ENCODE peak calls at places on chromosomes 6 and 20, in five cellular contexts. H is iPS-NIHi11; R is adrenal gland; L is stimulated activated naive B cell treated with anti-CD40 and anti-IgM and Interleukin-4, amounts not matched to agents 10 μg/mL and 1 μg/mL and 100 μg/mL, for 72 hours; A is body of pancreas. I is an unnamed sample.

GRCh38 chr6:18147160-18147559 is 7.7 kb downstream of the TPMT start:
- DNase-seq in H (no peak), R (no peak), L (no peak), A (no peak), I (no peak)

GRCh38 chr20:35497780-35498189 is 31.7 kb downstream of the C20orf173 start:
- DNase-seq in H (no peak), R (no peak), L (no peak), A (peak), I (peak)

GRCh38 chr6:143396497-143397228 is 53.8 kb downstream of the ADAT2 start:
- DNase-seq in H (no peak), R (no peak), L (no peak), A (peak), I (no peak)

GRCh38 chr6:112372213-112372806 is 25.2 kb downstream of the RFPL4B start:
- DNase-seq in H (peak), R (no peak), L (no peak), A (no peak), I (no peak)

GRCh38 chr20:37734228-37734980 is 40.6 kb downstream of the CTNNBL1 start:
- DNase-seq in H (no peak), R (no peak), L (no peak), A (no peak), I (no peak)

GRCh38 chr6:88843040-88843439 is 120.4 kb downstream of the RNGTT start:
- DNase-seq in H (no peak), R (no peak), L (no peak), A (no peak), I (no peak)

GRCh38 chr6:77015350-77015749 is 447.9 kb downstream of the HTR1B start:
- DNase-seq in H (no peak), R (no peak), L (no peak), A (no peak), I (no peak)

GRCh38 chr6:36160147-36160760 is 29.9 kb downstream of the MAPK13 start:
- DNase-seq in H (no peak), R (no peak), L (no peak), A (no peak), I (no peak)

GRCh38 chr6:52632011-52632410 is 38.9 kb upstream of the TMEM14A start:
- DNase-seq in H (no peak), R (no peak), L (no peak), A (no peak), I (no peak)

GRCh38 chr20:50731930-50732690 is 730 bp downstream of the PARD6B start:
- DNase-seq in H (no peak), R (no peak), L (no peak), A (peak), I (peak)

GRCh38 chr6:151060096-151060741 is 179.5 kb upstream of the AKAP12 start:
- DNase-seq in H (no peak), R (no peak), L (no peak), A (no peak), I (no peak)

GRCh38 chr20:50692553-50692933 is 1.2 kb upstream of the RIPOR3 start:
- DNase-seq in H (no peak), R (no peak), L (no peak), A (no peak), I (no peak)

GRCh38 chr20:7897965-7898364 is 42.3 kb downstream of the HAO1 start:
- DNase-seq in H (no peak), R (no peak), L (no peak), A (no peak), I (no peak)

GRCh38 chr6:150373260-150373701 is 4.5 kb downstream of the IYD start:
- DNase-seq in H (no peak), R (peak), L (no peak), A (no peak), I (no peak)

GRCh38 chr6:125201961-125202729 is 48.6 kb downstream of the TPD52L1 start:
- DNase-seq in H (peak), R (peak), L (no peak), A (peak), I (peak)

GRCh38 chr20:34495928-34496327 is 20.3 kb upstream of the DYNLRB1 start:
- DNase-seq in H (no peak), R (no peak), L (no peak), A (no peak), I (no peak)

GRCh38 chr6:128963561-128963960 is 80.6 kb downstream of the LAMA2 start:
- DNase-seq in H (no peak), R (no peak), L (no peak), A (no peak), I (no peak)

GRCh38 chr6:113936093-113936934 is 34.6 kb downstream of the HDAC2 start:
- DNase-seq in H (peak), R (no peak), L (no peak), A (no peak), I (no peak)

GRCh38 chr20:2693286-2693995 is 861 bp downstream of the EBF4 start:
- DNase-seq in H (peak), R (peak), L (peak), A (peak), I (peak)

GRCh38 chr6:78487401-78487800 is 379.9 kb upstream of the IRAK1BP1 start:
- DNase-seq in H (no peak), R (no peak), L (no peak), A (no peak), I (no peak)

GRCh38 chr20:6636209-6637159 is 131.0 kb upstream of the BMP2 start:
- DNase-seq in H (peak), R (peak), L (no peak), A (peak), I (peak)

GRCh38 chr20:24995741-24996448 is 3.3 kb upstream of the APMAP start:
- DNase-seq in H (no peak), R (no peak), L (no peak), A (no peak), I (no peak)

GRCh38 chr6:108635505-108636226 is 74.9 kb downstream of the FOXO3 start:
- DNase-seq in H (no peak), R (no peak), L (no peak), A (no peak), I (no peak)

GRCh38 chr6:48782230-48782629 is 671.2 kb upstream of the PTCHD4 start:
- DNase-seq in H (no peak), R (no peak), L (no peak), A (no peak), I (no peak)